ENCODE peak calls at places on chromosomes 11 and 22, in ten cellular contexts. M, I, E, W, K, B, G, P, H and Z are unnamed samples.

GRCh38 chr11:60871378-60872061 is 4.2 kb downstream of the ZP1 start:
- DNase-seq in M (no peak), H (no peak), G (peak; percentile 71), K (no peak), P (no peak), B (no peak), W (peak; percentile 27), E (no peak), I (no peak), Z (no peak)

GRCh38 chr11:119509277-119509841 is 86.4 kb upstream of the THY1 start:
- DNase-seq in B (no peak), W (peak; percentile 31), H (no peak), I (no peak), E (no peak), G (peak; percentile 51), M (no peak), K (no peak), P (no peak), Z (no peak)

GRCh38 chr22:38799265-38800002 is 5.5 kb upstream of the DNAL4 start:
- DNase-seq in E (no peak), P (no peak), H (no peak), G (peak; percentile 59), K (no peak), I (no peak), B (no peak), W (no peak), M (no peak), Z (no peak)

GRCh38 chr11:29343465-29344333 is 673.1 kb downstream of the KCNA4 start:
- DNase-seq in B (peak; percentile 58), I (peak; percentile 68), W (peak; percentile 52), E (no peak), H (peak; percentile 40), K (peak; percentile 48), P (peak; percentile 1), M (peak; percentile 66), G (peak; percentile 64), Z (no peak)

GRCh38 chr11:66884443-66884842 is 27.6 kb downstream of the LRFN4 start:
- DNase-seq in H (no peak), P (no peak), B (no peak), W (no peak), I (no peak), G (no peak), K (no peak), E (no peak), M (no peak), Z (no peak)

GRCh38 chr11:117873828-117874125 is 2.7 kb downstream of the FXYD6 start:
- DNase-seq in K (no peak), M (no peak), P (no peak), W (no peak), G (no peak), B (no peak), I (no peak), E (peak; percentile 47), H (no peak), Z (no peak)

GRCh38 chr22:38831166-38831945 is 12.5 kb downstream of the NPTXR start:
- DNase-seq in M (no peak), K (no peak), W (peak; percentile 82), B (no peak), P (no peak), E (no peak), I (no peak), G (peak; percentile 66), H (no peak), Z (no peak)

GRCh38 chr22:44200855-44201550 is 20.3 kb downstream of the PARVG start:
- DNase-seq in B (no peak), I (no peak), P (no peak), M (no peak), G (no peak), W (peak; percentile 72), E (no peak), K (no peak), H (no peak), Z (no peak)

GRCh38 chr11:88629496-88629895 is 292.0 kb upstream of the CTSC start:
- DNase-seq in H (no peak), P (no peak), M (no peak), B (no peak), E (no peak), K (no peak), W (no peak), I (no peak), G (no peak), Z (no peak)

GRCh38 chr11:85647604-85648299 is at the start of gene TMEM126A:
- DNase-seq in M (peak; percentile 94), K (peak; percentile 90), I (peak; percentile 93), P (peak; percentile 92), E (peak; percentile 91), G (peak; percentile 87), W (peak; percentile 97), B (peak; percentile 83), H (peak; percentile 74), Z (peak; percentile 80)

GRCh38 chr11:1392561-1392960 is 2.8 kb downstream of the BRSK2 start:
- DNase-seq in W (no peak), M (no peak), H (no peak), B (no peak), G (no peak), I (no peak), K (no peak), E (no peak), P (no peak), Z (no peak)

GRCh38 chr11:7046474-7046873 is 26.2 kb downstream of the NLRP14 start:
- DNase-seq in I (no peak), P (no peak), H (no peak), W (no peak), E (no peak), M (no peak), K (no peak), B (no peak), G (peak; percentile 51), Z (no peak)

GRCh38 chr22:38609371-38609770 is 39.4 kb upstream of the DMC1 start:
- DNase-seq in H (no peak), I (no peak), B (no peak), M (no peak), W (no peak), P (peak; percentile 5), E (no peak), G (no peak), K (no peak), Z (no peak)

GRCh38 chr22:39351689-39352214 is 2.0 kb downstream of the SYNGR1 start:
- DNase-seq in K (no peak), E (no peak), G (no peak), I (peak; percentile 53), P (no peak), H (no peak), M (no peak), W (peak; percentile 93), B (no peak), Z (no peak)

GRCh38 chr11:48020092-48020755 is 39.9 kb downstream of the PTPRJ start:
- DNase-seq in P (no peak), B (no peak), K (no peak), E (no peak), W (peak; percentile 98), G (no peak), I (peak; percentile 66), M (no peak), H (no peak), Z (no peak)

GRCh38 chr11:75795276-75796090 is 19.5 kb upstream of the UVRAG start:
- DNase-seq in I (no peak), B (no peak), M (no peak), E (no peak), G (no peak), P (no peak), K (no peak), H (no peak), W (no peak), Z (no peak)

GRCh38 chr11:86091566-86091965 is 22.7 kb upstream of the PICALM start:
- DNase-seq in K (no peak), H (no peak), M (no peak), G (peak; percentile 89), E (peak; percentile 84), P (no peak), I (no peak), B (no peak), W (no peak), Z (no peak)

GRCh38 chr11:47918882-47919495 is 61.4 kb upstream of the PTPRJ start:
- DNase-seq in W (no peak), E (no peak), H (no peak), P (no peak), B (no peak), M (no peak), G (peak; percentile 40), K (no peak), I (no peak), Z (no peak)

GRCh38 chr11:71309181-71309580 is 56.8 kb upstream of the SHANK2 start:
- DNase-seq in B (no peak), E (peak; percentile 28), H (no peak), P (no peak), K (no peak), I (no peak), G (no peak), M (no peak), W (no peak), Z (no peak)

GRCh38 chr22:44386386-44387035 is 73.8 kb upstream of the SHISAL1 start:
- DNase-seq in E (no peak), P (no peak), M (no peak), H (no peak), G (no peak), K (no peak), W (no peak), B (no peak), I (no peak), Z (no peak)

GRCh38 chr22:39092111-39092867 is 4.8 kb upstream of the APOBEC3H start:
- DNase-seq in M (no peak), I (no peak), G (no peak), H (no peak), B (no peak), W (no peak), K (no peak), P (no peak), E (no peak), Z (no peak)

GRCh38 chr11:19577391-19577831 is 135.2 kb upstream of the NAV2 start:
- DNase-seq in G (peak; percentile 76), P (peak; percentile 72), M (peak; percentile 79), W (no peak), I (no peak), H (no peak), B (no peak), E (peak; percentile 78), K (no peak), Z (no peak)

GRCh38 chr22:38734203-38735100 is 21.3 kb downstream of the SUN2 start:
- DNase-seq in E (no peak), K (no peak), W (no peak), P (no peak), B (no peak), G (no peak), H (no peak), M (no peak), I (no peak), Z (no peak)

GRCh38 chr11:64241430-64242153 is 697 bp downstream of the FKBP2 start:
- DNase-seq in M (peak; percentile 94), K (peak; percentile 99), E (no peak), P (peak; percentile 99), I (peak; percentile 98), G (peak; percentile 100), H (peak; percentile 97), B (peak; percentile 99), W (peak; percentile 99), Z (no peak)

GRCh38 chr11:24531528-24531927 is 34.7 kb downstream of the LUZP2 start:
- DNase-seq in M (no peak), G (no peak), B (no peak), H (no peak), P (no peak), K (no peak), E (no peak), I (no peak), W (no peak), Z (no peak)